ENCODE peak calls at places on chromosomes 1 and 21, in ten cellular contexts. X is iPS-NIHi11; F is stimulated activated CD4-positive, alpha-beta T cell treated with anti-CD3 and anti-CD28 coated beads, Interleukin-15, amount 100 ng/mL, for 1 hour; C is activated CD4-positive, alpha-beta memory T cell treated with anti-CD3 and anti-CD28 coated beads, Interleukin-2, amount 10 ng/mL, durations not matched to agents 7 days and 5 days; Z is NCI-H1105 treated with DMSO at 0.1 percent for 48 hours; Y is fibroblast of mammary gland; H is NCI-H748 treated with DMSO at 0.1 percent for 48 hours; J is T-cell; E is body of pancreas; U is testis. B is an unnamed sample.

GRCh38 chr1:200670215-200671118 is 760 bp upstream of the DDX59 start:
- DNase-seq in X (peak), F (no peak), C (peak), Z (peak), Y (peak), H (peak), J (peak), E (peak), U (peak), B (no peak)

GRCh38 chr21:40120944-40121575 is 253.8 kb downstream of the PCP4 start:
- DNase-seq in X (peak), F (no peak), C (no peak), Z (peak), Y (peak), H (peak), J (no peak), E (peak), U (no peak), B (no peak)

GRCh38 chr21:15552914-15553491 is 176.8 kb upstream of the USP25 start:
- DNase-seq in X (peak), F (no peak), C (no peak), Z (peak), Y (peak), H (no peak), J (no peak), E (no peak), U (no peak), B (no peak)

GRCh38 chr1:246291141-246291540 is 215.9 kb downstream of the SMYD3 start:
- DNase-seq in X (no peak), F (no peak), C (no peak), Z (peak), Y (no peak), H (peak), J (no peak), E (no peak), U (no peak), B (no peak)

GRCh38 chr1:12180315-12180714 is 13.5 kb downstream of the TNFRSF1B start:
- DNase-seq in X (no peak), F (no peak), C (no peak), Z (no peak), Y (no peak), H (no peak), J (no peak), E (peak), U (peak), B (no peak)

GRCh38 chr1:58065520-58065919 is 481.0 kb downstream of the OMA1 start:
- DNase-seq in X (peak), F (no peak), C (no peak), Z (no peak), Y (no peak), H (no peak), J (no peak), E (no peak), U (peak), B (no peak)

GRCh38 chr1:44485229-44485932 is 80.3 kb downstream of the RNF220 start:
- DNase-seq in X (no peak), F (no peak), C (no peak), Z (no peak), Y (peak), H (no peak), J (no peak), E (peak), U (no peak), B (no peak)

GRCh38 chr1:242522304-242522945 is 2.1 kb downstream of the PLD5 start:
- DNase-seq in X (no peak), F (no peak), C (no peak), Z (no peak), Y (peak), H (no peak), J (no peak), E (no peak), U (no peak), B (no peak)

GRCh38 chr1:104593418-104594187 is 843.9 kb downstream of the AMY1C start:
- DNase-seq in X (no peak), F (no peak), C (no peak), Z (no peak), Y (no peak), H (no peak), J (no peak), E (no peak), U (no peak), B (no peak)

GRCh38 chr1:72379072-72379471 is 96.7 kb upstream of the NEGR1 start:
- DNase-seq in X (no peak), F (no peak), C (no peak), Z (no peak), Y (no peak), H (no peak), J (no peak), E (no peak), U (no peak), B (no peak)

GRCh38 chr21:42579456-42580075 is 65.9 kb downstream of the SLC37A1 start:
- DNase-seq in X (no peak), F (no peak), C (no peak), Z (no peak), Y (no peak), H (no peak), J (no peak), E (no peak), U (no peak), B (no peak)

B was measured in D721Med.